ENCODE peak calls at places on chromosomes 4 and X, in seven cellular contexts. P is breast epithelium, W is SJCRH30, O is mesendoderm, X is aorta, G is Caco-2, H is pancreas. S is an unnamed sample. For H3K4me1, the result is how much of the 10 kb centered on the place peaks cover.

GRCh38 chr4:78669453-78669852 is 106.7 kb upstream of the BMP2K start:
- DNase-seq in P (no peak), W (peak), O (peak), X (no peak), G (no peak), H (no peak), S (no peak)

GRCh38 chrX:136711147-136711546 is 63.2 kb downstream of the CD40LG start:
- DNase-seq in P (no peak), W (peak), O (peak), X (peak), G (peak), H (peak), S (peak)

GRCh38 chr4:178789279-178789678 is 1347.0 kb upstream of the AGA start:
- DNase-seq in P (no peak), W (peak), O (no peak), X (no peak), G (no peak), H (no peak), S (no peak)

GRCh38 chr4:123042095-123042494 is 119.7 kb upstream of the NUDT6 start:
- DNase-seq in P (no peak), W (no peak), O (no peak), X (no peak), G (no peak), H (no peak), S (no peak)

GRCh38 chr4:7863911-7864681 is 75.6 kb downstream of the AFAP1 start:
- DNase-seq in P (no peak), W (peak), O (no peak), X (no peak), G (no peak), H (no peak), S (no peak)

GRCh38 chrX:136953867-136954787 is 73.6 kb upstream of the RBMX start:
- DNase-seq in P (peak), W (peak), O (peak), X (peak), G (peak), H (peak), S (peak)

GRCh38 chr4:804804-805203 is 21.1 kb downstream of the CPLX1 start:
- DNase-seq in P (no peak), W (no peak), O (no peak), X (no peak), G (peak), H (no peak), S (no peak)

GRCh38 chr4:183099537-183100297 is 660 bp downstream of the WWC2 start:
- DNase-seq in P (no peak), W (peak), O (peak), X (peak), G (peak), H (peak), S (peak)

GRCh38 chr4:1644906-1645657 is 39.0 kb downstream of the FAM53A start:
- DNase-seq in P (no peak), W (peak), O (peak), X (no peak), G (no peak), H (no peak), S (peak)

GRCh38 chr4:91471280-91471679 is 832.5 kb upstream of the GRID2 start:
- DNase-seq in P (no peak), W (no peak), O (no peak), X (no peak), G (no peak), H (no peak), S (peak)

GRCh38 chr4:81454498-81454897 is 17.2 kb downstream of the RASGEF1B start:
- DNase-seq in P (no peak), W (no peak), O (no peak), X (no peak), G (no peak), H (no peak), S (no peak)

DNA sequence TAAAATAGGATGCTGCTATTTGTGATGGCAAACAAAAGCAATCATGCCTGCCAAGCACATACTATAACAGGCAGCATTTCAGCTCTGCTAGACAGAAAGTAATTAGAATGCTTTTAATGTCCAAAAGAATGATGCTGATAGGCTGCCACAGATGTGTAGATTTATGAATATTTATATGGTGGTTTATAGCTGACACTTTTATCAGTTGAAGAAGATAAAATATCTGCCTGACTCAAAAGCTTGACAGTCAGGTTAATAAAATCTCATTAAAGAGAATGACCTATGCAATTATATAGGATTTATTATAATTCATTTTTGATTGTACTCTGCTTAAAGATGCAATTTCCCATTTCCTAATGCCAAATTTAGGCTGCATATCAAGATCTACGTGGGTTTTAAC is 4.0 kb downstream of the BEND4 start:
- DNase-seq in P (no peak), W (no peak), O (no peak), X (no peak), G (no peak), H (no peak), S (no peak)
- H3K4me3 ChIP-seq in P (no peak), W (no peak), O (no peak), X (no peak), G (no peak), H (no peak), S (no peak)

GRCh38 chrX:133068461-133068860 is 28.4 kb downstream of the USP26 start:
- DNase-seq in P (no peak), W (no peak), O (no peak), X (no peak), G (no peak), H (no peak), S (no peak)
- H3K4me1 ChIP-seq in P (under half), W (under half), O (under half), X (under half), G (under half), H (under half), S (under half)

GRCh38 chr4:76836860-76837564 is 60.9 kb downstream of the SOWAHB start:
- DNase-seq in P (no peak), W (no peak), O (no peak), X (peak), G (no peak), H (no peak), S (no peak)

GRCh38 chr4:76840972-76841473 is 56.9 kb downstream of the SOWAHB start:
- DNase-seq in P (no peak), W (no peak), O (no peak), X (no peak), G (no peak), H (no peak), S (no peak)
- H3K4me3 ChIP-seq in P (no peak), W (no peak), O (no peak), X (no peak), G (no peak), H (no peak), S (no peak)

GRCh38 chr4:147830102-147830463 is 98.2 kb downstream of the ARHGAP10 start:
- DNase-seq in P (no peak), W (no peak), O (no peak), X (no peak), G (no peak), H (no peak), S (no peak)

GRCh38 chr4:147831452-147832192 is 99.7 kb downstream of the ARHGAP10 start:
- DNase-seq in P (no peak), W (peak), O (peak), X (peak), G (no peak), H (peak), S (no peak)

GRCh38 chr4:147829401-147830101 is 97.7 kb downstream of the ARHGAP10 start:
- DNase-seq in P (no peak), W (no peak), O (no peak), X (no peak), G (no peak), H (no peak), S (no peak)

GRCh38 chr4:147833254-147833653 is 101.4 kb downstream of the ARHGAP10 start:
- DNase-seq in P (no peak), W (no peak), O (no peak), X (no peak), G (no peak), H (no peak), S (no peak)

DNA sequence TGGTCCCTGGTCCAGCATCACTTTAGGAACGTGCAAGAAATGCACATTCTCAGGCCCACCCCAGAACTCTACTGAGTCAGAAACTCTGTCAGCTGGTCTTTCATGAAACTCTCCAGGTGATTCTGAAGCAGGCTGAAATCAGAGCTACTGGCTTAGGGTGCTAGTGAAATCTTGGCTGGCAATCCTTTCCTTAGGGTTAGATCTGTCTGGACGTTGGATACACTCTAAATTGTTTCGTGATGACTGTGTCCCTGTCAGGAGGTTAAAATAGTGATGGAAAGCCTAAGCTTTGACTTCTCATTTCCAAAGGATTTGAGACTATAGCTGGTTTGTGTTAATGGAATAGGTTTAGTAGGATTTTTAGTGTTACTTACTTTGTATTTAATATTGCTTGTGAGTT is 99.1 kb downstream of the ARHGAP10 start:
- DNase-seq in P (no peak), W (no peak), O (peak), X (no peak), G (no peak), H (no peak), S (no peak)
- H3K4me1 ChIP-seq in P (under half), W (under half), O (under half), X (under half), G (under half), H (under half), S (half or more)

GRCh38 chr4:8869879-8870646 is 1.6 kb downstream of the HMX1 start:
- DNase-seq in P (no peak), W (no peak), O (no peak), X (no peak), G (no peak), H (no peak), S (no peak)

GRCh38 chr4:8869002-8869878 is 2.4 kb downstream of the HMX1 start:
- DNase-seq in P (no peak), W (no peak), O (no peak), X (no peak), G (no peak), H (no peak), S (no peak)

GRCh38 chr4:8870647-8871416 is 807 bp downstream of the HMX1 start:
- DNase-seq in P (no peak), W (no peak), O (no peak), X (no peak), G (no peak), H (no peak), S (no peak)

GRCh38 chr4:8872402-8873291 is 1.0 kb upstream of the HMX1 start:
- DNase-seq in P (no peak), W (no peak), O (no peak), X (no peak), G (no peak), H (no peak), S (no peak)

GRCh38 chr4:8871417-8872401 is at the start of gene HMX1:
- DNase-seq in P (no peak), W (no peak), O (peak), X (no peak), G (peak), H (no peak), S (no peak)
- H3K4me3 ChIP-seq in P (no peak), W (no peak), O (no peak), X (no peak), G (no peak), H (no peak), S (no peak)

GRCh38 chr4:128855656-128856055 is 46.2 kb downstream of the JADE1 start:
- DNase-seq in P (no peak), W (no peak), O (no peak), X (no peak), G (no peak), H (no peak), S (no peak)

GRCh38 chr4:128861856-128862518 is 52.5 kb downstream of the JADE1 start:
- DNase-seq in P (no peak), W (no peak), O (no peak), X (no peak), G (no peak), H (no peak), S (peak)

GRCh38 chr4:128856246-128856645 is 46.7 kb downstream of the JADE1 start:
- DNase-seq in P (no peak), W (peak), O (no peak), X (no peak), G (no peak), H (no peak), S (no peak)

GRCh38 chr4:128859887-128860774 is 50.6 kb downstream of the JADE1 start:
- DNase-seq in P (no peak), W (no peak), O (no peak), X (no peak), G (no peak), H (no peak), S (no peak)

GRCh38 chr4:128858875-128859696 is 49.6 kb downstream of the JADE1 start:
- DNase-seq in P (no peak), W (peak), O (no peak), X (peak), G (no peak), H (no peak), S (no peak)
- H3K4me1 ChIP-seq in P (under half), W (under half), O (under half), X (under half), G (under half), H (under half), S (under half)